ENCODE peak calls at places on chromosome 20, in five cellular contexts. H is foreskin fibroblast, K is GM13976, N is nephron progenitor cell, D is dorsolateral prefrontal cortex. Z is an unnamed sample.

GRCh38 chr20:63529861-63530787 is 7.1 kb downstream of the PTK6 start:
- DNase-seq in K (no peak), H (no peak), D (no peak), N (no peak), Z (no peak)

GRCh38 chr20:35302421-35303335 is 10.5 kb upstream of the FAM83C start:
- DNase-seq in N (no peak), H (no peak), K (no peak), D (no peak), Z (no peak)

GRCh38 chr20:56202493-56203077 is 45.9 kb upstream of the MC3R start:
- DNase-seq in H (no peak), K (no peak), N (no peak), D (no peak), Z (no peak)

GRCh38 chr20:63599396-63600050 is 25.5 kb upstream of the HELZ2 start:
- DNase-seq in K (no peak), N (no peak), D (no peak), H (no peak), Z (no peak)

GRCh38 chr20:17796096-17796563 is 96.4 kb downstream of the BANF2 start:
- DNase-seq in H (peak), N (no peak), K (no peak), D (no peak), Z (no peak)

GRCh38 chr20:7893019-7893730 is 47.1 kb downstream of the HAO1 start:
- DNase-seq in N (no peak), H (no peak), D (no peak), K (no peak), Z (no peak)

GRCh38 chr20:17518339-17519052 is 12.7 kb downstream of the BFSP1 start:
- DNase-seq in D (no peak), K (no peak), N (peak), H (no peak), Z (no peak)

GRCh38 chr20:32483351-32484220 is 101.5 kb downstream of the NOL4L start:
- DNase-seq in N (peak), H (peak), D (no peak), K (peak), Z (peak)

GRCh38 chr20:17570347-17571152 is 675 bp downstream of the DSTN start:
- DNase-seq in K (peak), H (no peak), D (peak), N (peak), Z (peak)

GRCh38 chr20:17660667-17661066 is 21.4 kb downstream of the RRBP1 start:
- DNase-seq in N (no peak), K (peak), H (no peak), D (no peak), Z (peak)

GRCh38 chr20:63310265-63310971 is 17.4 kb downstream of the COL20A1 start:
- DNase-seq in H (peak), K (no peak), N (no peak), D (no peak), Z (no peak)

GRCh38 chr20:45325367-45325766 is 17.3 kb upstream of the MATN4 start:
- DNase-seq in K (no peak), N (peak), H (no peak), D (no peak), Z (no peak)

GRCh38 chr20:45320948-45321595 is 13.0 kb upstream of the MATN4 start:
- DNase-seq in H (no peak), K (no peak), D (no peak), N (no peak), Z (no peak)

GRCh38 chr20:45318948-45319347 is 10.8 kb upstream of the MATN4 start:
- DNase-seq in N (no peak), D (no peak), K (no peak), H (no peak), Z (no peak)

GRCh38 chr20:45323731-45324130 is 15.6 kb upstream of the MATN4 start:
- DNase-seq in K (no peak), N (no peak), D (no peak), H (peak), Z (no peak)

GRCh38 chr20:45322952-45323383 is 14.9 kb upstream of the MATN4 start:
- DNase-seq in N (no peak), H (no peak), D (peak), K (peak), Z (no peak)
- TF ChIP-seq CTCF in N (no peak), H (no peak), D (peak), K (peak), Z (peak)

GRCh38 chr20:36548006-36548315 is 6.6 kb downstream of the MYL9 start:
- DNase-seq in K (peak), N (peak), D (no peak), H (no peak), Z (no peak)
- TF ChIP-seq CTCF in K (peak), N (no peak), D (no peak), H (peak), Z (peak)

GRCh38 chr20:1474817-1475603 is 8.4 kb upstream of the NSFL1C start:
- DNase-seq in D (no peak), K (no peak), H (no peak), N (no peak), Z (no peak)
- TF ChIP-seq CTCF in D (no peak), K (no peak), H (no peak), N (no peak), Z (no peak)

GRCh38 chr20:38435555-38435939 is 419 bp upstream of the SNHG17 start:
- DNase-seq in H (no peak), D (no peak), N (no peak), K (no peak), Z (no peak)
- TF ChIP-seq CTCF in H (no peak), D (no peak), N (no peak), K (no peak), Z (peak)

GRCh38 chr20:6689339-6689973 is 78.0 kb upstream of the BMP2 start:
- DNase-seq in N (no peak), H (no peak), K (no peak), D (no peak), Z (no peak)
- TF ChIP-seq CTCF in N (no peak), H (no peak), K (no peak), D (no peak), Z (no peak)

GRCh38 chr20:40276291-40276690 is 412.7 kb downstream of the MAFB start:
- DNase-seq in N (no peak), H (no peak), K (no peak), D (no peak), Z (no peak)

GRCh38 chr20:40275738-40276137 is 413.3 kb downstream of the MAFB start:
- DNase-seq in K (no peak), D (no peak), H (no peak), N (no peak), Z (no peak)

GRCh38 chr20:40279390-40279789 is 409.6 kb downstream of the MAFB start:
- DNase-seq in H (peak), K (no peak), D (no peak), N (no peak), Z (no peak)

DNA sequence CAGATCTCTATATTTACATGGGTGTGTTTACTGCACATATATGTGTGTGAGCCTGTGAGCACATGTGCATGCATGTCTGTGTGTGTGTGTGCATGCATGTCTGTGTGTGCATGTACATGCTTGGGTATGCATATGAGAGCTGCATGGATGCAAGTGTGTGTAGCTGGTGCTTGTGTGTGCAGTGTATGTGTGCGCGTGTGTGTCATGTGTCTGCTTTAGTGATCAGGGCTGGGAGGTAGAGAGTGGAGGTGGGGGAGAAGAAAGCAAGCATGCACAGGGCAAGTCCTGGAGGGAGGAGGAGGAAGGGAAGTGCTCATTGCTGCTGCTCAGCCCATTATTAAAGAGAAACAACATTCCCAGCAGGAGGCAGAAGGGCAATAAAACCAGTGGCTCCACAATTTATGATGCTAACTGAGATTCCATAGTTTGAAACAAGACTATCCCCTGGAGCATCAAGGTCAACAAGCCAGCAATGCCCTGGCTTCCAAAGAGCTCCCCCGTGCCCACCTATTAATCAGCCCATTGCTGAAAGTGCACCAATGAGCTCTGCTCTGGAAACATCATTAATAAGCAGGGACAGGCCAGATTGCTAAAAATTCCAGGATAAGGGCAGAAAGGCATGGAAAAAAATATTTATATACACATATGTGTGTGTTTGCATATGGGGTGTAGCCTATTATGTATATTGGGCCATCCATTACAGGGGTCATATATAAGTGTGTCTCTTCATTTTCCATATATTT is 414.0 kb downstream of the MAFB start:
- DNase-seq in K (no peak), D (no peak), N (peak), H (no peak), Z (no peak)
- TF ChIP-seq CTCF in K (no peak), D (no peak), N (no peak), H (no peak), Z (no peak)

GRCh38 chr20:50747275-50747674 is 15.9 kb downstream of the PARD6B start:
- DNase-seq in N (no peak), D (no peak), H (no peak), K (no peak), Z (no peak)

GRCh38 chr20:50743087-50743486 is 11.7 kb downstream of the PARD6B start:
- DNase-seq in D (no peak), K (no peak), H (no peak), N (no peak), Z (no peak)

GRCh38 chr20:50745634-50746137 is 14.3 kb downstream of the PARD6B start:
- DNase-seq in N (no peak), K (no peak), H (no peak), D (no peak), Z (no peak)

GRCh38 chr20:50744143-50744792 is 12.9 kb downstream of the PARD6B start:
- DNase-seq in D (no peak), K (no peak), N (peak), H (peak), Z (no peak)

DNA sequence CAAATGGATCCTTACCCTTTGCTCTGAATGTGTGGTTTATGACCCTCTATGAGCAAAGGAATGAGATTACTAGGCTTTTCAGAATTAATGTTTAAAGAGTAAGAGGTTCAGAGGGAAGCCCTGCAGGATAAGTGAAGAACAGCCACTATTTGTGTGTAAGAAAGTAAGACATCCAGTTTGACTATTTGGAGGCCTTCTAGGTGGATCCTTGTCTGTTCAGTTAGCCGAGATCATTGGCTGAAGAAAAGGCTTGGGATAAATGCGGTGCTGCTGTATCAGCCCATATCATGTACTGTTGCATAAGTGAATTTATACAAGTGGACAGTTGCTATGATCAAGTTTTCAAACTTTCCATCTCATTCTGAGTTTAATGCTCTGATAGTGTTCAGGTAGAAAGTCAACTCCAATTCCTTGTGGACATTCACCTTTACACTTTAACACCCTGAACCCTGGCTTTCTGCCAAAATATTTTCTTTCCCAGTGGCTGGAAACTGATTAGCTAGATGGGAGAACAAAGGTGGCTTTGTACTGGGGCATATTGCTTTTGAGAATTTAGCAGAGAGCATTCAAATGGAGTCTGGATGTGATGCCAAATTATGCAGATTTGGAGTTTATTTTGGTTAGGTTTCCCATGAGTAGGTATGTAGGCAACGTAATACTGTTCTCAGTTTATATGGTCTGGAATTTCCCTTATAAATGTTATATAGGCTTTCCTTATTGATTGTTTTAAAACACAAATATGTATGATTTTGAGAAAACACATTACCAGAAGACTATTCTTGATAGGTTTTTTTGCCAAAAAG is 15.0 kb downstream of the PARD6B start:
- DNase-seq in H (peak), N (no peak), D (no peak), K (no peak), Z (no peak)
- TF ChIP-seq CTCF in H (no peak), N (no peak), D (no peak), K (no peak), Z (no peak)

DNA sequence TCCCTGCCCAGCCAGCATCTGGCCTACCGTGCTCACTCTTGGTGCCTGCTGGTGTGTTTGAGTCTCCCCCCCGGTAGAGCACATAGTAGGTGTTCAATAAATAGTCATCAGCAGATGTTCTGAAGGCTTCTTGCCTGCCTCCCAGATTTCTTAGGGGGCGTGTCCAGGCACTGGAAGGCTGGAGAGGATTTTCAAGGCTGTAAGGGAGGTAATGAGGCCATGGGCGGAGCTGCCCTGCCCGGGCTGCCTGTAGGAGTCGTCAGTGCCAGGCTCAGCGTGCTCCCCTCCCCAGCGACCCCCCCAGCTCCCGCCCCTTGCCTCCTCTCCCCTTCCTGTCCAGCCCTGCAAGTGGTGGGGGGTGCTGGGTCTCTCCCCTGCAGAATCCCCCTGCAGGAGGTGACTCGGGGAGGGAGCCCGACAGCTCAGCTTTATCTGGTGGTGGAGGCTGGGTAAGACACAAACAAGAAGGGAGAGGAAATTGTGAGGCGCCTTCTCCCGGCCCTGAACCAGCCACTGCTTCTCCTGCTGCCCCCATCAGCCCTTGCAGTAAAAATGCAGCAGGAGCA is 55.9 kb downstream of the BCAS4 start:
- DNase-seq in K (no peak), D (no peak), N (no peak), H (no peak), Z (no peak)
- TF ChIP-seq CTCF in K (no peak), D (no peak), N (no peak), H (no peak), Z (no peak)

GRCh38 chr20:34075647-34076046 is 36.4 kb downstream of the EIF2S2 start:
- DNase-seq in H (no peak), D (no peak), N (no peak), K (no peak), Z (no peak)
- TF ChIP-seq CTCF in H (no peak), D (no peak), N (no peak), K (no peak), Z (no peak)